ENCODE peak calls at places on chromosome 20, in four cellular contexts. One of them, this sample, is unnamed.
A peak's percentile ranks its signal among the peaks of the same experiment; 100 is the strongest.

GRCh38 chr20:44209691-44210421 is 715 bp downstream of the OSER1 start:
- DNase-seq in prostate gland: peak; percentile 19
- DNase-seq in breast epithelium: no peak
- DNase-seq in transverse colon: no peak
- DNase-seq in this sample: peak; percentile 26

GRCh38 chr20:34426026-34426425 is 63.0 kb downstream of the ITCH start:
- DNase-seq in prostate gland: no peak
- DNase-seq in breast epithelium: no peak
- DNase-seq in transverse colon: no peak
- DNase-seq in this sample: no peak

GRCh38 chr20:57420571-57421257 is 29.5 kb downstream of the RBM38 start:
- DNase-seq in prostate gland: no peak
- DNase-seq in breast epithelium: no peak
- DNase-seq in transverse colon: no peak
- DNase-seq in this sample: no peak

GRCh38 chr20:35004749-35005462 is 49.2 kb downstream of the MYH7B start:
- DNase-seq in prostate gland: no peak
- DNase-seq in breast epithelium: no peak
- DNase-seq in transverse colon: peak; percentile 4
- DNase-seq in this sample: peak; percentile 8

GRCh38 chr20:25237610-25238318 is 10.1 kb upstream of the PYGB start:
- DNase-seq in prostate gland: peak; percentile 78
- DNase-seq in breast epithelium: peak; percentile 83
- DNase-seq in transverse colon: peak; percentile 51
- DNase-seq in this sample: peak; percentile 40

GRCh38 chr20:36862857-36863668 is 12.9 kb upstream of the TLDC2 start:
- DNase-seq in prostate gland: no peak
- DNase-seq in breast epithelium: no peak
- DNase-seq in transverse colon: no peak
- DNase-seq in this sample: no peak

GRCh38 chr20:2169456-2170088 is 67.9 kb downstream of the STK35 start:
- DNase-seq in prostate gland: no peak
- DNase-seq in breast epithelium: no peak
- DNase-seq in transverse colon: no peak
- DNase-seq in this sample: no peak

GRCh38 chr20:14142171-14142570 is 146.9 kb downstream of the MACROD2 start:
- DNase-seq in prostate gland: peak; percentile 41
- DNase-seq in breast epithelium: peak; percentile 48
- DNase-seq in transverse colon: peak; percentile 18
- DNase-seq in this sample: no peak

GRCh38 chr20:57474816-57475215 is 50.1 kb downstream of the CTCFL start:
- DNase-seq in prostate gland: no peak
- DNase-seq in breast epithelium: no peak
- DNase-seq in transverse colon: no peak
- DNase-seq in this sample: no peak

GRCh38 chr20:24755411-24755922 is 193.6 kb upstream of the CST7 start:
- DNase-seq in prostate gland: no peak
- DNase-seq in breast epithelium: no peak
- DNase-seq in transverse colon: no peak
- DNase-seq in this sample: no peak

GRCh38 chr20:47353697-47354387 is 2.7 kb downstream of the ZMYND8 start:
- DNase-seq in prostate gland: no peak
- DNase-seq in breast epithelium: no peak
- DNase-seq in transverse colon: no peak
- DNase-seq in this sample: no peak

GRCh38 chr20:49482621-49483017 is at the start of gene KCNB1:
- DNase-seq in prostate gland: peak; percentile 34
- DNase-seq in breast epithelium: peak; percentile 22
- DNase-seq in transverse colon: peak; percentile 61
- DNase-seq in this sample: peak; percentile 82

GRCh38 chr20:32474967-32475819 is 109.9 kb downstream of the NOL4L start:
- DNase-seq in prostate gland: peak; percentile 76
- DNase-seq in breast epithelium: peak; percentile 63
- DNase-seq in transverse colon: peak; percentile 94
- DNase-seq in this sample: peak; percentile 92

GRCh38 chr20:46994341-46994740 is 99.7 kb downstream of the EYA2 start:
- DNase-seq in prostate gland: peak; percentile 32
- DNase-seq in breast epithelium: peak; percentile 60
- DNase-seq in transverse colon: peak; percentile 38
- DNase-seq in this sample: no peak

GRCh38 chr20:43840382-43841070 is 74.1 kb upstream of the TOX2 start:
- DNase-seq in prostate gland: no peak
- DNase-seq in breast epithelium: no peak
- DNase-seq in transverse colon: peak; percentile 13
- DNase-seq in this sample: no peak

GRCh38 chr20:46058656-46059281 is 29.8 kb downstream of the SLC12A5 start:
- DNase-seq in prostate gland: no peak
- DNase-seq in breast epithelium: no peak
- DNase-seq in transverse colon: no peak
- DNase-seq in this sample: no peak

GRCh38 chr20:25214416-25214770 is 18.9 kb downstream of the ENTPD6 start:
- DNase-seq in prostate gland: no peak
- DNase-seq in breast epithelium: no peak
- DNase-seq in transverse colon: no peak
- DNase-seq in this sample: peak; percentile 8

GRCh38 chr20:13915244-13915643 is 75.2 kb downstream of the SEL1L2 start:
- DNase-seq in prostate gland: no peak
- DNase-seq in breast epithelium: no peak
- DNase-seq in transverse colon: no peak
- DNase-seq in this sample: no peak

GRCh38 chr20:19070681-19071441 is 141.6 kb upstream of the SLC24A3 start:
- DNase-seq in prostate gland: no peak
- DNase-seq in breast epithelium: no peak
- DNase-seq in transverse colon: no peak
- DNase-seq in this sample: no peak

GRCh38 chr20:8837396-8837795 is 231.5 kb upstream of the PLCB4 start:
- DNase-seq in prostate gland: no peak
- DNase-seq in breast epithelium: no peak
- DNase-seq in transverse colon: no peak
- DNase-seq in this sample: no peak

GRCh38 chr20:11780765-11781369 is 136.8 kb upstream of the BTBD3 start:
- DNase-seq in prostate gland: no peak
- DNase-seq in breast epithelium: no peak
- DNase-seq in transverse colon: no peak
- DNase-seq in this sample: no peak

GRCh38 chr20:25470045-25470444 is 62.6 kb downstream of the GINS1 start:
- DNase-seq in prostate gland: peak; percentile 38
- DNase-seq in breast epithelium: no peak
- DNase-seq in transverse colon: peak; percentile 49
- DNase-seq in this sample: no peak

GRCh38 chr20:38203337-38204003 is 38.4 kb upstream of the TGM2 start:
- DNase-seq in prostate gland: no peak
- DNase-seq in breast epithelium: no peak
- DNase-seq in transverse colon: no peak
- DNase-seq in this sample: no peak

GRCh38 chr20:19813839-19814238 is 55.8 kb downstream of the RIN2 start:
- DNase-seq in prostate gland: no peak
- DNase-seq in breast epithelium: no peak
- DNase-seq in transverse colon: no peak
- DNase-seq in this sample: no peak

GRCh38 chr20:25006431-25007167 is 14.0 kb upstream of the APMAP start:
- DNase-seq in prostate gland: no peak
- DNase-seq in breast epithelium: peak; percentile 13
- DNase-seq in transverse colon: no peak
- DNase-seq in this sample: no peak

GRCh38 chr20:60057123-60057865 is 99.1 kb downstream of the CDH26 start:
- DNase-seq in prostate gland: peak; percentile 63
- DNase-seq in breast epithelium: peak; percentile 40
- DNase-seq in transverse colon: peak; percentile 52
- DNase-seq in this sample: peak; percentile 54

GRCh38 chr20:53899351-53900167 is 170.8 kb downstream of the BCAS1 start:
- DNase-seq in prostate gland: peak; percentile 43
- DNase-seq in breast epithelium: no peak
- DNase-seq in transverse colon: peak; percentile 68
- DNase-seq in this sample: peak; percentile 35

GRCh38 chr20:2032168-2032567 is 38.3 kb upstream of the PDYN start:
- DNase-seq in prostate gland: no peak
- DNase-seq in breast epithelium: no peak
- DNase-seq in transverse colon: no peak
- DNase-seq in this sample: no peak

GRCh38 chr20:17612975-17613327 is 43.1 kb downstream of the DSTN start:
- DNase-seq in prostate gland: no peak
- DNase-seq in breast epithelium: no peak
- DNase-seq in transverse colon: no peak
- DNase-seq in this sample: no peak

GRCh38 chr20:33925867-33926266 is 67.8 kb upstream of the RALY start:
- DNase-seq in prostate gland: no peak
- DNase-seq in breast epithelium: no peak
- DNase-seq in transverse colon: no peak
- DNase-seq in this sample: no peak

DNA sequence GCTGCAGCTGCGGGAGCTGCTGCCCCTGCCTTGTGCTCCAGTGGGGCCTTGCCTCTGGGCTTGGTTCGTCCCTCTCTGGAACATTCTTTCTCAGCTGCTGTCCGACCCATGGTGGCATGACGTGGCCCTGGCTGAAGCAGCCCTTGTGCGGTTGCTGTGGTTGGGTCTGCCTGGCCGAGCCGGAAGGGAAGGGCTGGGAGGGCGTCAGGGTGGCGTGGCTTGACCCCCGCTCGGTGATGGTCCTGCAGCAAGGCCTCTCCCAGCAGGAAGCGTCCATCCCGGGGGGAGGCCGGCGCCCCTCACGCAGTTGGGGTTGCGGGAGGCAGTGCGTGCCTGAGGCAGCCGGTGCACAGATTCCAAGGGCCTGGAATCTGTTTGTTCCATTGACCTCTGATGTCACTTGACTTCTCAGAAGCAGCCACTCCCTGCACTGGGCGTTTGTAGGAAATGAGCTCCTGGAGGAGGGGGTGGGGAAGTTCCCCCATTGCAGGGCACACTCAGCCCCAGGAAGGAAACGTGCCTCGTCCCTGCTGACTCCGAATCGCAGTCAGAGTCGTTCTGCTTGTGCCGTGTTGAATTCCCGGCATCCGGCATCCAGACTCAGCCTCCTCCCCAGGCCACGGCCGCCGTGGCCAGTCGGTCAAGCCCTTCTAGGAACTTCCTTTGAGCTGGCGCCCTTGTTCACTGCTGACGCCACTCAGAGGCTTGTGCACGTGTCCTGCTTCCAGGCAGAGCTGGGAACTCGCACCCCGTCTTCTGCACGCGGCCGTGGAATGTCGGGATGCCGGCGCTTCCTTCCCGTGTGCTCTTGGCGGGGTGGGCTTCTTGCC is 9.7 kb upstream of the TNFRSF6B start:
- DNase-seq in prostate gland: no peak
- DNase-seq in breast epithelium: no peak
- DNase-seq in transverse colon: peak; percentile 78
- DNase-seq in this sample: peak; percentile 79
- TF ChIP-seq POLR2A in prostate gland: no peak
- TF ChIP-seq POLR2A in breast epithelium: no peak
- TF ChIP-seq POLR2A in transverse colon: no peak
- TF ChIP-seq POLR2A in this sample: peak; percentile 16

GRCh38 chr20:31406115-31406514 is at the start of gene DEFB121:
- DNase-seq in prostate gland: no peak
- DNase-seq in breast epithelium: no peak
- DNase-seq in transverse colon: no peak
- DNase-seq in this sample: no peak

DNA sequence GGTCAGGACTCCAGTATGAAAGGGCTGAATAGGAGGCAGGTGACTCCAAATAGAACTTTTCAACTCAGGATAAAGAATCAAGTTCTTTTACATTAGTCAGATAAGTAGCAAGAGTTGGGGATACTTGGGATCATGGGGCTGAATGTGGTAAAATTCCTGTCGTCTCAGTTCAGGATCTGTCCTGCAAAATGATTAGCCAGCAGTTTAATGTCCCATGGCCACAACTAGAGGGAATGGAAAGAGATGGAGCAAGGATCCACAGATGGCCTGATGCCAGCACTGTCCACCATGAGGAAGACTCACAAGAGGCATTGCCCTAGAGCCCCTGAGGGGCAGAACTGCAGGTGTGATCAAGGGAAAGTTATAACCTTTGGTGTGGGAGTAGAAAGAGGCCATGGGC is 2.1 kb downstream of the DEFB121 start:
- DNase-seq in prostate gland: no peak
- DNase-seq in breast epithelium: no peak
- DNase-seq in transverse colon: no peak
- DNase-seq in this sample: no peak
- H3K9me3 ChIP-seq in prostate gland: no peaks in the 10 kb centered on the region
- H3K9me3 ChIP-seq in breast epithelium: no peaks in the 10 kb centered on the region
- H3K9me3 ChIP-seq in transverse colon: no peaks in the 10 kb centered on the region
- H3K9me3 ChIP-seq in this sample: no peaks in the 10 kb centered on the region

GRCh38 chr20:62898970-62899632 is 27.2 kb downstream of the DIDO1 start:
- DNase-seq in prostate gland: no peak
- DNase-seq in breast epithelium: no peak
- DNase-seq in transverse colon: no peak
- DNase-seq in this sample: no peak

GRCh38 chr20:62900052-62900691 is 26.1 kb downstream of the DIDO1 start:
- DNase-seq in prostate gland: peak; percentile 78
- DNase-seq in breast epithelium: peak; percentile 78
- DNase-seq in transverse colon: peak; percentile 81
- DNase-seq in this sample: peak; percentile 79

GRCh38 chr20:62900692-62901584 is 25.4 kb downstream of the DIDO1 start:
- DNase-seq in prostate gland: peak; percentile 71
- DNase-seq in breast epithelium: peak; percentile 45
- DNase-seq in transverse colon: peak; percentile 53
- DNase-seq in this sample: no peak

GRCh38 chr20:62898093-62898964 is 28.0 kb downstream of the DIDO1 start:
- DNase-seq in prostate gland: no peak
- DNase-seq in breast epithelium: no peak
- DNase-seq in transverse colon: no peak
- DNase-seq in this sample: no peak

DNA sequence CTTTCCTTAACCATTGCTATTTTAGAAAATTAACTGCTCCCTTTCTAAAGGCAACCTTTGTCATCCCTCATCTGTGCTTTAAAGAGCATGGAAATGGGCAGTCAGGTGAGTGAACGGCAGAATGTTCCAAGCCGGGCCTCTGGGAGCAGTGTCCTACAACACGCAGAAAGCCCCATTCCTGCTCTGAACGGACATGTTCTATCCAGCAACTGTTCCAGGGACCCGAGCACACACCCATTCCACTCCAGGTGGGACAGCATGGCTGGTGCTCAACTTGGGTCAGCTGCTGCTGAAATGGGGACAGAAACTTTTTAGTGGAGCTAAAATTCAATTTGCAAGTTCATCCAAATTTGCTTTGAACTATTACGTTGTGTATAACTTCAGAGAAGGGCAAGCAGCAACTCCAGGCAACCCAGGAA is 26.7 kb downstream of the DIDO1 start:
- DNase-seq in prostate gland: no peak
- DNase-seq in breast epithelium: peak; percentile 41
- DNase-seq in transverse colon: peak; percentile 42
- DNase-seq in this sample: no peak
- TF ChIP-seq POLR2A in prostate gland: no peak
- TF ChIP-seq POLR2A in breast epithelium: no peak
- TF ChIP-seq POLR2A in transverse colon: no peak
- TF ChIP-seq POLR2A in this sample: no peak

DNA sequence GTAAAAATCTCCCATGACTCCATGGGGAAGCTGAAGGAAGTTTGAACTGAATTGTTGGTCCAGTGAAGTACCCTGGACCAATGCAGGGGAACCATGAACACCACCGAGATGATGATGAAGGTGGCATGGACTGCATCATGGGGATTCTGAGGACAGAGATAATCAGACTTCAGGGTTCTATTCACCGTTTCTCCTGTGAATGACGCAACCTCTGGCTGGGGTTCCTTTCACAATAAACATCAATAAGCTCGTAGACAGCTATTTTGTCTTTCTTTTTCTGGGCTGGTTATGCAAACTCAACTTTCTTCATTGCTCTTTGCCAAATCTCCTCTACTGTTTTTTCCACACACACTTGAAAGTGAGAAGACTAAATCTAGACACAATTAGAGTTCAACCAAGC is 87.9 kb upstream of the NKX2-2 start:
- DNase-seq in prostate gland: no peak
- DNase-seq in breast epithelium: no peak
- DNase-seq in transverse colon: no peak
- DNase-seq in this sample: no peak
- H3K9me3 ChIP-seq in prostate gland: no peaks in the 10 kb centered on the region
- H3K9me3 ChIP-seq in breast epithelium: peaks cover 11% of the 10 kb centered on the region
- H3K9me3 ChIP-seq in transverse colon: no peaks in the 10 kb centered on the region
- H3K9me3 ChIP-seq in this sample: no peaks in the 10 kb centered on the region